ENCODE peak calls at places on chromosomes 11 and 22, in nine cellular contexts. O, Q, X, J, F, Y, U, N and L are unnamed samples.

GRCh38 chr11:70661763-70662501 is 263.6 kb downstream of the CTTN start:
- DNase-seq in O (peak), Q (no peak), X (no peak), J (no peak), F (no peak), Y (peak), U (peak), N (no peak), L (no peak)

GRCh38 chr11:127493330-127493729 is 492.8 kb upstream of the KIRREL3 start:
- DNase-seq in O (peak), Q (no peak), X (no peak), J (no peak), F (no peak), Y (peak), U (no peak), N (no peak), L (no peak)

GRCh38 chr11:13465909-13466371 is 2.9 kb upstream of the BTBD10 start:
- DNase-seq in O (no peak), Q (no peak), X (no peak), J (peak), F (no peak), Y (peak), U (peak), N (no peak), L (no peak)

GRCh38 chr11:114724916-114725524 is 46.7 kb downstream of the NXPE2 start:
- DNase-seq in O (no peak), Q (no peak), X (no peak), J (no peak), F (no peak), Y (no peak), U (no peak), N (no peak), L (no peak)

GRCh38 chr22:26194877-26195276 is 25.6 kb downstream of the SEZ6L start:
- DNase-seq in O (no peak), Q (no peak), X (no peak), J (no peak), F (no peak), Y (no peak), U (no peak), N (no peak), L (no peak)

GRCh38 chr11:115464269-115464668 is 39.9 kb downstream of the CADM1 start:
- DNase-seq in O (no peak), Q (no peak), X (no peak), J (no peak), F (no peak), Y (peak), U (peak), N (no peak), L (no peak)

GRCh38 chr11:130278745-130279144 is 36.0 kb downstream of the ZBTB44 start:
- DNase-seq in O (no peak), Q (no peak), X (no peak), J (no peak), F (no peak), Y (no peak), U (no peak), N (no peak), L (no peak)

GRCh38 chr11:124297921-124298320 is 15.8 kb downstream of the OR8D1 start:
- DNase-seq in O (peak), Q (no peak), X (no peak), J (no peak), F (no peak), Y (peak), U (peak), N (no peak), L (no peak)

GRCh38 chr11:86938900-86939880 is 16.0 kb downstream of the FZD4 start:
- DNase-seq in O (peak), Q (no peak), X (no peak), J (no peak), F (no peak), Y (peak), U (peak), N (no peak), L (no peak)

GRCh38 chr11:1384206-1384965 is 5.3 kb upstream of the BRSK2 start:
- DNase-seq in O (no peak), Q (no peak), X (no peak), J (no peak), F (peak), Y (no peak), U (no peak), N (no peak), L (no peak)

GRCh38 chr22:40955516-40955915 is 4.3 kb downstream of the RBX1 start:
- DNase-seq in O (peak), Q (no peak), X (no peak), J (no peak), F (no peak), Y (peak), U (no peak), N (no peak), L (no peak)

GRCh38 chr11:35126879-35127576 is 11.9 kb upstream of the CD44 start:
- DNase-seq in O (no peak), Q (no peak), X (no peak), J (no peak), F (no peak), Y (no peak), U (no peak), N (no peak), L (no peak)

GRCh38 chr11:13207270-13207664 is 70.3 kb upstream of the BMAL1 start:
- DNase-seq in O (no peak), Q (no peak), X (no peak), J (no peak), F (no peak), Y (no peak), U (no peak), N (no peak), L (no peak)

GRCh38 chr11:35658028-35658948 is 4.3 kb upstream of the TRIM44 start:
- DNase-seq in O (no peak), Q (no peak), X (no peak), J (no peak), F (no peak), Y (no peak), U (no peak), N (no peak), L (no peak)

GRCh38 chr11:2797741-2798361 is 87.7 kb downstream of the CDKN1C start:
- DNase-seq in O (no peak), Q (peak), X (no peak), J (no peak), F (no peak), Y (no peak), U (no peak), N (no peak), L (peak)

GRCh38 chr22:43188829-43189545 is 2.1 kb upstream of the TTLL12 start:
- DNase-seq in O (no peak), Q (no peak), X (no peak), J (no peak), F (no peak), Y (no peak), U (peak), N (no peak), L (no peak)

GRCh38 chr11:120996973-120997372 is 26.9 kb upstream of the TBCEL start:
- DNase-seq in O (no peak), Q (no peak), X (no peak), J (no peak), F (no peak), Y (no peak), U (no peak), N (no peak), L (no peak)

GRCh38 chr11:129658558-129658882 is 157.1 kb upstream of the TMEM45B start:
- DNase-seq in O (no peak), Q (no peak), X (no peak), J (no peak), F (no peak), Y (no peak), U (no peak), N (no peak), L (no peak)

GRCh38 chr11:73269353-73270088 is 2.6 kb upstream of the P2RY6 start:
- DNase-seq in O (peak), Q (peak), X (no peak), J (no peak), F (no peak), Y (no peak), U (no peak), N (no peak), L (peak)

GRCh38 chr11:12066056-12066798 is 44.2 kb upstream of the MICAL2 start:
- DNase-seq in O (peak), Q (no peak), X (no peak), J (no peak), F (no peak), Y (peak), U (peak), N (no peak), L (no peak)

GRCh38 chr11:11426226-11426915 is 73.3 kb upstream of the CSNK2A3 start:
- DNase-seq in O (peak), Q (no peak), X (no peak), J (no peak), F (no peak), Y (peak), U (peak), N (no peak), L (no peak)

GRCh38 chr11:843818-844692 is 1.4 kb downstream of the TSPAN4 start:
- DNase-seq in O (peak), Q (peak), X (no peak), J (no peak), F (no peak), Y (peak), U (peak), N (no peak), L (no peak)

GRCh38 chr11:126575849-126576248 is 220.4 kb downstream of the ST3GAL4 start:
- DNase-seq in O (no peak), Q (no peak), X (no peak), J (no peak), F (no peak), Y (no peak), U (no peak), N (no peak), L (no peak)